ENCODE peak calls at places on chromosomes 4 and X, in ten cellular contexts. P, R, G, E, C, L, W, X, Y and K are unnamed samples.

GRCh38 chr4:88734403-88734949 is 36.8 kb upstream of the NAP1L5 start:
- DNase-seq in Y (no peak), X (no peak), R (no peak), G (no peak), W (no peak), L (no peak), C (no peak), E (no peak), P (no peak), K (no peak)

GRCh38 chrX:30302957-30303356 is 6.2 kb downstream of the NR0B1 start:
- DNase-seq in Y (peak; percentile 79), C (no peak), L (peak; percentile 37), X (no peak), P (peak; percentile 76), R (no peak), E (no peak), W (no peak), G (no peak), K (no peak)

GRCh38 chr4:101669832-101670188 is 120.7 kb upstream of the BANK1 start:
- DNase-seq in C (no peak), L (no peak), P (no peak), E (no peak), G (no peak), X (no peak), R (no peak), W (no peak), Y (no peak), K (no peak)

GRCh38 chr4:13535708-13536361 is 8.5 kb downstream of the NKX3-2 start:
- DNase-seq in G (no peak), X (no peak), W (no peak), Y (no peak), L (no peak), R (no peak), P (no peak), C (no peak), E (no peak), K (no peak)

GRCh38 chr4:17234678-17235077 is 277.2 kb downstream of the QDPR start:
- DNase-seq in P (no peak), E (no peak), L (no peak), C (no peak), G (no peak), Y (no peak), W (no peak), X (no peak), R (no peak), K (no peak)

GRCh38 chr4:32789026-32789608 is 2068.9 kb downstream of the PCDH7 start:
- DNase-seq in W (no peak), P (no peak), R (no peak), Y (peak; percentile 76), L (peak; percentile 62), G (no peak), C (no peak), X (no peak), E (no peak), K (no peak)

GRCh38 chrX:45697591-45697990 is 496.9 kb upstream of the DIPK2B start:
- DNase-seq in P (peak; percentile 8), W (no peak), E (no peak), C (no peak), Y (peak; percentile 61), L (peak; percentile 80), G (no peak), R (no peak), X (no peak), K (no peak)

GRCh38 chr4:4356106-4357041 is 30.5 kb upstream of the NSG1 start:
- DNase-seq in C (no peak), L (no peak), X (no peak), Y (peak; percentile 18), P (no peak), E (no peak), R (no peak), G (no peak), W (no peak), K (no peak)

GRCh38 chrX:30955687-30956086 is 66.6 kb upstream of the TAB3 start:
- DNase-seq in Y (no peak), E (no peak), L (no peak), P (no peak), X (no peak), G (no peak), W (no peak), R (no peak), C (no peak), K (no peak)

GRCh38 chr4:159267023-159267939 is 164.4 kb downstream of the RAPGEF2 start:
- DNase-seq in L (peak; percentile 49), X (no peak), P (no peak), C (no peak), R (no peak), Y (no peak), W (no peak), E (no peak), G (peak; percentile 41), K (no peak)

GRCh38 chr4:158644755-158645154 is 26.9 kb downstream of the C4orf46 start:
- DNase-seq in P (no peak), C (no peak), G (no peak), L (no peak), R (no peak), X (no peak), E (no peak), W (no peak), Y (no peak), K (no peak)

GRCh38 chr4:184806711-184807110 is 19.1 kb downstream of the ACSL1 start:
- DNase-seq in C (no peak), X (no peak), L (no peak), W (no peak), P (no peak), G (no peak), R (no peak), E (no peak), Y (no peak), K (no peak)

GRCh38 chr4:184807797-184808718 is 17.7 kb downstream of the ACSL1 start:
- DNase-seq in E (no peak), G (peak; percentile 41), X (no peak), L (peak; percentile 86), W (no peak), P (no peak), R (no peak), C (peak; percentile 75), Y (no peak), K (no peak)

GRCh38 chr4:184810720-184811119 is 15.0 kb downstream of the ACSL1 start:
- DNase-seq in Y (no peak), C (peak; percentile 61), L (no peak), E (no peak), W (no peak), P (no peak), G (no peak), R (no peak), X (no peak), K (no peak)

GRCh38 chr4:184807261-184807660 is 18.5 kb downstream of the ACSL1 start:
- DNase-seq in X (no peak), E (no peak), Y (no peak), L (peak; percentile 26), G (no peak), W (no peak), P (no peak), C (peak; percentile 45), R (no peak), K (no peak)

DNA sequence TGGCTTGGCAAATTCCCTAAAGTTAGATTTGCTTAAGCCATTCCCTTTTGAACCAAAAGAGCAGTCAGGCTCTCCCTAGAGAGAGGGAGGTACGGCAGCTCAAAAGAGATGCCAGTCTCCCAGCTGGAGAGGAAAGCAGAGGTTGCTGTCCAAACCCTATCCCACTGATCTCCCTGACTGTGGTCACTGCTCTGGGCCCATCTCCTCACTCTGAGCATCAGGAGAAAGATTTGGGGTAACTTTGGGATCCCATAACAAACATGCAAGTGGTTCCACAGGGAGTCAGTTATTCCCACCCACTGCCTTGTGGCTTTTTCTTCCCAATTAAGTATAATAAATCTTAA is 17.1 kb downstream of the ACSL1 start:
- DNase-seq in G (peak; percentile 34), R (no peak), Y (no peak), L (no peak), X (no peak), P (no peak), W (no peak), E (no peak), C (no peak), K (no peak)
- H3K4me3 ChIP-seq in G (no peak overlapping the region), R (no peak overlapping the region), Y (no peak overlapping the region), L (no peak overlapping the region), X (no peak overlapping the region), P (no peak overlapping the region), W (no peak overlapping the region), E (no peak overlapping the region), C (no peak overlapping the region), K (no peak overlapping the region)

DNA sequence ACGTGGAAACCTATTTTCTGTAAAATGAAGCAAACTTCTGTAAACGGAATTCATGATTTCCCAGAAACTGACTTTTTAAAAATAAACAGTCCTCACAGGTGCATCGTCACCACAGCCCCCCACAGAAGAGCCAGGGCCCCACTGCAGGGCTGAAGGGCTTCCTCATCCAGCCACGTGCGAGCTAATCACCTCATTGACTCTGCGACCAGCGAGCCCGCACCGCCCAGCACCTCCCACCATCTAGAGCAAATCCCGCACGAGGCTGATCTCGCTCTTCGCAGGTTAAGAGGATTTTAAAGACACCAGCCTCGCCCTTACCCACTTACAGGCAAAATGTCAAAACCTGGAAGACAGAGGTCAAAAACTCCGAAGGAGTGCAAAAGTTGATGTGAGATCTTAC is 14.8 kb downstream of the PPP2R3B start:
- DNase-seq in L (no peak), C (no peak), Y (no peak), R (no peak), G (no peak), W (no peak), E (no peak), P (no peak), X (no peak), K (no peak)
- TF ChIP-seq CTCF in L (no peak), C (no peak), Y (no peak), R (no peak), G (no peak), W (no peak), E (no peak), P (no peak), X (no peak), K (no peak)

DNA sequence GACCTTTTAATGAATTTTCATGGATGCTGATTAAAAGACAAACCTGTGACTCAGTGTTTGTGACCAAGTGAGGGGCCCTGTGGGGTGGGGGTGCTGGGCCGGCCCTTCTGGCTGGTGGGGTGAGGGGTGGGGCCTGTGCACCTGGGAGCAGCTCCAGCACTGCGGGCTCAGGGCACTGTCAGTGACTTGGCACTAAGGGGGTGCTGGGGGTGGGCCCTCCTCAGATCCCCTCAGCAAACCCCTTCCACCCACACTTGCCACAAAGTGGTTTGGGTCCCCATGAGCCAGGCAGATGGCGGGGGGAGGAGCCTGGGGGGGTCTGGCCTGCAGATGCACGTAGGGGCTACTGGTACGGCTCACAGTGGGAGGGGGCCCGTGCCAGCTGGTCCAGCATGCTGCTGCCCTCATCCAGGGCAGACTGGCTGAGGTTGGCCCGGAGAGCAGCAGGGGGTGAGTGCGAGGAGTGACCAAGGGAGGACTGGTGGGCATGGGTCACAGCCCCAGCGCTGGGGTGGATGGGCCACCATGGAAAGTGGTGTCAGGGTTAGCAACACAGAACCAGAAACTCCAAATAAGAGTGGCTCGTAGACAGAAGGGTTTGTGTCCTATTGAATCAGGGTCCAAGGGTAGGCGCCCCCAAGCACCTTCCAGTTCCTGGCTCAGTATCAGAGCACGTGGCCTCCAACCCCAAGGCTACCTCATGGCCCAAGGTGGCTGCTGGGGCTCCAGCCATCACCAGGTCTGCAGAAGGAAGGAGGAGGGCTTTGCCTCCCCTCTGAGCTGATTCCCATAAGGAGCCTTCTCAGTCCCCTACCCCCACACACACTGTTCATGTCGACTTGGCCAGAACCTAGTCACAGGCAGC is 10.1 kb downstream of the NKX1-1 start:
- DNase-seq in Y (no peak), E (no peak), C (no peak), X (no peak), W (no peak), P (no peak), G (no peak), R (peak; percentile 47), L (no peak), K (no peak)
- H3K9me3 ChIP-seq in Y (peaks cover 14% of the 10 kb centered on the region), E (peaks cover 4% of the 10 kb centered on the region), C (peaks cover 9% of the 10 kb centered on the region), X (no peaks in the 10 kb centered on the region), W (peaks cover 4% of the 10 kb centered on the region), P (no peaks in the 10 kb centered on the region), G (no peaks in the 10 kb centered on the region), R (peaks cover 16% of the 10 kb centered on the region), L (peaks cover 2% of the 10 kb centered on the region), K (peaks cover 25% of the 10 kb centered on the region)

GRCh38 chrX:132023896-132024386 is 839 bp downstream of the STK26 start:
- DNase-seq in E (no peak), X (no peak), R (no peak), G (peak; percentile 68), Y (peak; percentile 30), W (no peak), L (no peak), P (peak; percentile 12), C (no peak), K (no peak)
- H3K4me3 ChIP-seq in E (peak overlapping the region; percentile 81), X (peak overlapping the region; percentile 83), R (peak overlapping the region; percentile 56), G (peak overlapping the region; percentile 80), Y (peak overlapping the region; percentile 72), W (peak overlapping the region; percentile 60), L (peak overlapping the region; percentile 37), P (peak overlapping the region; percentile 55), C (peak overlapping the region; percentile 66), K (peak overlapping the region; percentile 54)